ENCODE peak calls at places on chromosomes 16 and 17, in ten cellular contexts. One of them, this sample, is unnamed.

GRCh38 chr16:89190150-89190958 is 10.0 kb downstream of the SLC22A31 start:
- DNase-seq in LoVo: no peak
- DNase-seq in HCT116: no peak
- DNase-seq in NCI-H1436 treated with DMSO at 0.1 percent for 48 hours: no peak
- DNase-seq in stimulated activated CD4-positive, alpha-beta T cell treated with anti-CD3 and anti-CD28 coated beads, Interleukin-1b, Interleukin-23, amount 100 ng/mL, for 24 hours: no peak
- DNase-seq in H54: no peak
- DNase-seq in stimulated activated effector memory CD8-positive, alpha-beta T cell treated with anti-CD3 and anti-CD28 coated beads, Interleukin-12 subunit alpha, Interleukin-12 subunit beta, amount 100 ng/mL, for 72 hours: peak
- DNase-seq in bronchial epithelial cell: no peak
- DNase-seq in NCI-H1092: no peak
- DNase-seq in mesothelial cell of epicardium: no peak
- DNase-seq in this sample: no peak

GRCh38 chr16:19119564-19119963 is 5.8 kb downstream of the ITPRIPL2 start:
- DNase-seq in LoVo: no peak
- DNase-seq in HCT116: no peak
- DNase-seq in NCI-H1436 treated with DMSO at 0.1 percent for 48 hours: no peak
- DNase-seq in stimulated activated CD4-positive, alpha-beta T cell treated with anti-CD3 and anti-CD28 coated beads, Interleukin-1b, Interleukin-23, amount 100 ng/mL, for 24 hours: no peak
- DNase-seq in H54: no peak
- DNase-seq in stimulated activated effector memory CD8-positive, alpha-beta T cell treated with anti-CD3 and anti-CD28 coated beads, Interleukin-12 subunit alpha, Interleukin-12 subunit beta, amount 100 ng/mL, for 72 hours: no peak
- DNase-seq in bronchial epithelial cell: peak
- DNase-seq in NCI-H1092: no peak
- DNase-seq in mesothelial cell of epicardium: no peak
- DNase-seq in this sample: no peak

GRCh38 chr17:16486373-16487250 is 5.4 kb downstream of the LRRC75A start:
- DNase-seq in LoVo: peak
- DNase-seq in HCT116: no peak
- DNase-seq in NCI-H1436 treated with DMSO at 0.1 percent for 48 hours: peak
- DNase-seq in stimulated activated CD4-positive, alpha-beta T cell treated with anti-CD3 and anti-CD28 coated beads, Interleukin-1b, Interleukin-23, amount 100 ng/mL, for 24 hours: no peak
- DNase-seq in H54: peak
- DNase-seq in stimulated activated effector memory CD8-positive, alpha-beta T cell treated with anti-CD3 and anti-CD28 coated beads, Interleukin-12 subunit alpha, Interleukin-12 subunit beta, amount 100 ng/mL, for 72 hours: no peak
- DNase-seq in bronchial epithelial cell: peak
- DNase-seq in NCI-H1092: peak
- DNase-seq in mesothelial cell of epicardium: no peak
- DNase-seq in this sample: peak

GRCh38 chr16:65807858-65808257 is 558.6 kb upstream of the CDH5 start:
- DNase-seq in LoVo: no peak
- DNase-seq in HCT116: no peak
- DNase-seq in NCI-H1436 treated with DMSO at 0.1 percent for 48 hours: no peak
- DNase-seq in stimulated activated CD4-positive, alpha-beta T cell treated with anti-CD3 and anti-CD28 coated beads, Interleukin-1b, Interleukin-23, amount 100 ng/mL, for 24 hours: no peak
- DNase-seq in H54: no peak
- DNase-seq in stimulated activated effector memory CD8-positive, alpha-beta T cell treated with anti-CD3 and anti-CD28 coated beads, Interleukin-12 subunit alpha, Interleukin-12 subunit beta, amount 100 ng/mL, for 72 hours: no peak
- DNase-seq in bronchial epithelial cell: no peak
- DNase-seq in NCI-H1092: no peak
- DNase-seq in mesothelial cell of epicardium: no peak
- DNase-seq in this sample: no peak

GRCh38 chr17:7825206-7825980 is 8.6 kb upstream of the KDM6B start:
- DNase-seq in LoVo: no peak
- DNase-seq in HCT116: no peak
- DNase-seq in NCI-H1436 treated with DMSO at 0.1 percent for 48 hours: no peak
- DNase-seq in stimulated activated CD4-positive, alpha-beta T cell treated with anti-CD3 and anti-CD28 coated beads, Interleukin-1b, Interleukin-23, amount 100 ng/mL, for 24 hours: no peak
- DNase-seq in H54: no peak
- DNase-seq in stimulated activated effector memory CD8-positive, alpha-beta T cell treated with anti-CD3 and anti-CD28 coated beads, Interleukin-12 subunit alpha, Interleukin-12 subunit beta, amount 100 ng/mL, for 72 hours: no peak
- DNase-seq in bronchial epithelial cell: no peak
- DNase-seq in NCI-H1092: no peak
- DNase-seq in mesothelial cell of epicardium: no peak
- DNase-seq in this sample: no peak

GRCh38 chr16:10888320-10888937 is 11.4 kb downstream of the CIITA start:
- DNase-seq in LoVo: no peak
- DNase-seq in HCT116: no peak
- DNase-seq in NCI-H1436 treated with DMSO at 0.1 percent for 48 hours: no peak
- DNase-seq in stimulated activated CD4-positive, alpha-beta T cell treated with anti-CD3 and anti-CD28 coated beads, Interleukin-1b, Interleukin-23, amount 100 ng/mL, for 24 hours: no peak
- DNase-seq in H54: no peak
- DNase-seq in stimulated activated effector memory CD8-positive, alpha-beta T cell treated with anti-CD3 and anti-CD28 coated beads, Interleukin-12 subunit alpha, Interleukin-12 subunit beta, amount 100 ng/mL, for 72 hours: no peak
- DNase-seq in bronchial epithelial cell: no peak
- DNase-seq in NCI-H1092: no peak
- DNase-seq in mesothelial cell of epicardium: no peak
- DNase-seq in this sample: no peak

GRCh38 chr17:42411905-42412679 is 11.0 kb downstream of the CAVIN1 start:
- DNase-seq in LoVo: no peak
- DNase-seq in HCT116: no peak
- DNase-seq in NCI-H1436 treated with DMSO at 0.1 percent for 48 hours: no peak
- DNase-seq in stimulated activated CD4-positive, alpha-beta T cell treated with anti-CD3 and anti-CD28 coated beads, Interleukin-1b, Interleukin-23, amount 100 ng/mL, for 24 hours: no peak
- DNase-seq in H54: no peak
- DNase-seq in stimulated activated effector memory CD8-positive, alpha-beta T cell treated with anti-CD3 and anti-CD28 coated beads, Interleukin-12 subunit alpha, Interleukin-12 subunit beta, amount 100 ng/mL, for 72 hours: no peak
- DNase-seq in bronchial epithelial cell: no peak
- DNase-seq in NCI-H1092: no peak
- DNase-seq in mesothelial cell of epicardium: no peak
- DNase-seq in this sample: no peak

GRCh38 chr17:64180089-64180488 is 50.1 kb upstream of the ERN1 start:
- DNase-seq in LoVo: no peak
- DNase-seq in HCT116: no peak
- DNase-seq in NCI-H1436 treated with DMSO at 0.1 percent for 48 hours: no peak
- DNase-seq in stimulated activated CD4-positive, alpha-beta T cell treated with anti-CD3 and anti-CD28 coated beads, Interleukin-1b, Interleukin-23, amount 100 ng/mL, for 24 hours: no peak
- DNase-seq in H54: no peak
- DNase-seq in stimulated activated effector memory CD8-positive, alpha-beta T cell treated with anti-CD3 and anti-CD28 coated beads, Interleukin-12 subunit alpha, Interleukin-12 subunit beta, amount 100 ng/mL, for 72 hours: no peak
- DNase-seq in bronchial epithelial cell: no peak
- DNase-seq in NCI-H1092: no peak
- DNase-seq in mesothelial cell of epicardium: no peak
- DNase-seq in this sample: no peak